ENCODE peak calls at places on chromosomes 4 and X, in four cellular contexts. R is testis, V is prostate gland, A is ovary. C is an unnamed sample.
A peak's percentile ranks its signal among the peaks of the same experiment; 100 is the strongest.

GRCh38 chrX:37976153-37976552 is 30.2 kb upstream of the SYTL5 start:
- DNase-seq in A (no peak), V (no peak), R (no peak), C (no peak)

GRCh38 chr4:147628415-147628814 is 11.2 kb downstream of the TMEM184C start:
- DNase-seq in A (no peak), V (no peak), R (no peak), C (no peak)

GRCh38 chr4:128386761-128387599 is 99.4 kb upstream of the PGRMC2 start:
- DNase-seq in A (peak; percentile 96), R (peak; percentile 84), V (peak; percentile 93), C (peak; percentile 89)

GRCh38 chr4:40681600-40682297 is 52.1 kb upstream of the RBM47 start:
- DNase-seq in A (no peak), R (no peak), V (no peak), C (no peak)

GRCh38 chrX:42530027-42530426 is 247.9 kb downstream of the PPP1R2C start:
- DNase-seq in A (no peak), V (no peak), R (no peak), C (no peak)

GRCh38 chr4:17400696-17401095 is 111.2 kb downstream of the QDPR start:
- DNase-seq in R (no peak), A (no peak), V (no peak), C (no peak)

GRCh38 chr4:118213101-118213500 is 139.7 kb downstream of the PRSS12 start:
- DNase-seq in R (no peak), V (no peak), A (no peak), C (no peak)

GRCh38 chr4:147247577-147247976 is 233.3 kb upstream of the EDNRA start:
- DNase-seq in V (no peak), R (no peak), A (no peak), C (no peak)

GRCh38 chr4:168877779-168878491 is 132.1 kb downstream of the CBR4 start:
- DNase-seq in V (no peak), R (peak; percentile 41), A (no peak), C (peak; percentile 68)

GRCh38 chr4:3115637-3116300 is 41.3 kb downstream of the HTT start:
- DNase-seq in R (peak; percentile 48), A (no peak), V (no peak), C (no peak)

GRCh38 chr4:151227731-151228130 is 49.2 kb upstream of the PRSS48 start:
- DNase-seq in A (peak; percentile 54), V (no peak), R (peak; percentile 61), C (peak; percentile 61)

GRCh38 chr4:54553001-54553400 is 104.8 kb upstream of the KIT start:
- DNase-seq in R (no peak), V (no peak), A (no peak), C (no peak)

GRCh38 chrX:41029332-41029731 is 55.9 kb upstream of the USP9X start:
- DNase-seq in V (no peak), R (no peak), A (no peak), C (no peak)

GRCh38 chrX:47579537-47579936 is 2.7 kb upstream of the TIMP1 start:
- DNase-seq in A (no peak), V (no peak), R (no peak), C (no peak)

GRCh38 chr4:154516320-154516719 is 24.7 kb upstream of the DCHS2 start:
- DNase-seq in R (no peak), A (no peak), V (no peak), C (no peak)

GRCh38 chr4:73345399-73345975 is 58.6 kb upstream of the ALB start:
- DNase-seq in R (no peak), A (no peak), V (no peak), C (no peak)

GRCh38 chr4:142435599-142436235 is 410.4 kb downstream of the INPP4B start:
- DNase-seq in R (no peak), V (no peak), A (no peak), C (no peak)

GRCh38 chrX:69314436-69315348 is 149.4 kb upstream of the PJA1 start:
- DNase-seq in A (no peak), R (no peak), V (peak; percentile 40), C (peak; percentile 41)

GRCh38 chrX:29478336-29479069 is 736.9 kb upstream of the MAGEB2 start:
- DNase-seq in A (no peak), R (peak; percentile 41), V (no peak), C (no peak)

GRCh38 chr4:16116019-16116418 is 32.2 kb upstream of the PROM1 start:
- DNase-seq in A (no peak), V (no peak), R (no peak), C (no peak)

GRCh38 chr4:115505326-115505725 is 391.9 kb upstream of the NDST4 start:
- DNase-seq in R (no peak), A (no peak), V (no peak), C (no peak)

GRCh38 chrX:147917700-147918694 is 6.3 kb downstream of the FMR1 start:
- DNase-seq in V (no peak), A (no peak), R (no peak), C (no peak)

GRCh38 chr4:185139736-185140135 is 3.3 kb upstream of the SLC25A4 start:
- DNase-seq in A (no peak), V (no peak), R (no peak), C (peak; percentile 37)

GRCh38 chrX:134484039-134484438 is 24.1 kb downstream of the HPRT1 start:
- DNase-seq in V (no peak), R (no peak), A (no peak), C (no peak)

GRCh38 chr4:184096561-184097239 is 121.0 kb downstream of the ENPP6 start:
- DNase-seq in V (no peak), A (peak; percentile 56), R (peak; percentile 28), C (no peak)

GRCh38 chr4:77903186-77903585 is 40.6 kb downstream of the MRPL1 start:
- DNase-seq in R (no peak), V (no peak), A (no peak), C (no peak)

GRCh38 chr4:38151870-38152269 is 191.7 kb downstream of the PTTG2 start:
- DNase-seq in V (no peak), A (no peak), R (no peak), C (no peak)

GRCh38 chr4:13599159-13599558 is 28.4 kb downstream of the BOD1L1 start:
- DNase-seq in R (no peak), V (no peak), A (no peak), C (no peak)

GRCh38 chrX:3811331-3812311 is 98.2 kb upstream of the PRKX start:
- DNase-seq in R (no peak), A (peak; percentile 34), V (no peak), C (no peak)

GRCh38 chrX:153065389-153065788 is 6.9 kb upstream of the PNMA6A start:
- DNase-seq in V (no peak), R (no peak), A (no peak), C (no peak)

GRCh38 chr4:3780347-3781171 is 14.4 kb downstream of the ADRA2C start:
- DNase-seq in V (no peak), A (no peak), R (no peak), C (no peak)

GRCh38 chr4:181688416-181688815 is 554.8 kb upstream of the TENM3 start:
- DNase-seq in A (no peak), R (no peak), V (no peak), C (no peak)

GRCh38 chrX:153061732-153062131 is 5.5 kb downstream of the PNMA3 start:
- DNase-seq in R (no peak), A (no peak), V (no peak), C (no peak)

GRCh38 chrX:45803383-45803921 is 602.8 kb upstream of the DIPK2B start:
- DNase-seq in R (no peak), V (no peak), A (no peak), C (no peak)

GRCh38 chr4:36303430-36304137 is 22.2 kb downstream of the DTHD1 start:
- DNase-seq in V (no peak), R (no peak), A (no peak), C (no peak)

GRCh38 chrX:41563881-41564280 is 116.7 kb downstream of the NYX start:
- DNase-seq in R (no peak), A (no peak), V (no peak), C (no peak)

GRCh38 chr4:89006307-89006706 is 50.7 kb downstream of the FAM13A start:
- DNase-seq in R (no peak), V (no peak), A (no peak), C (no peak)

DNA sequence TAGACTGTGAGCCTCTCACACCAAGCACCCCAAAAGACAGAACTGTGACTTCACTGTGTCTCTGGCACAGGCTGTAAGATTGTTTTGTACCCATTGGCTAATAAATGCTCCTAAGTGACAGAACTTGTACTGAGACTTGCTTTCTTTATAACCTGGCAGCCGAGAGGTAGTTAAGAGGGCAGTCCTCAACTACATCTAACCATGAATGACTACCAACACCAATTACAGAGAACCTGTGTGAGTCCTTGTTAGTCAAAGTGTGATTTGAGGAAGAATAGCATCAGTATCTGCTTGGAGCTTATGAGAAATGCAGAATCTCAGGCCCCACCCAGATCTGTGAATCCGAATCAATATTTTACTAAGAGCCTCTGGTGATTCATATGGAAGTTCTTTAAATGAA is 154.0 kb upstream of the FTHL17 start:
- DNase-seq in R (no peak), A (no peak), V (no peak), C (no peak)
- H3K4me1 ChIP-seq in R (no peaks in the 10 kb centered on the region), A (no peaks in the 10 kb centered on the region), V (no peaks in the 10 kb centered on the region), C (no peaks in the 10 kb centered on the region)

DNA sequence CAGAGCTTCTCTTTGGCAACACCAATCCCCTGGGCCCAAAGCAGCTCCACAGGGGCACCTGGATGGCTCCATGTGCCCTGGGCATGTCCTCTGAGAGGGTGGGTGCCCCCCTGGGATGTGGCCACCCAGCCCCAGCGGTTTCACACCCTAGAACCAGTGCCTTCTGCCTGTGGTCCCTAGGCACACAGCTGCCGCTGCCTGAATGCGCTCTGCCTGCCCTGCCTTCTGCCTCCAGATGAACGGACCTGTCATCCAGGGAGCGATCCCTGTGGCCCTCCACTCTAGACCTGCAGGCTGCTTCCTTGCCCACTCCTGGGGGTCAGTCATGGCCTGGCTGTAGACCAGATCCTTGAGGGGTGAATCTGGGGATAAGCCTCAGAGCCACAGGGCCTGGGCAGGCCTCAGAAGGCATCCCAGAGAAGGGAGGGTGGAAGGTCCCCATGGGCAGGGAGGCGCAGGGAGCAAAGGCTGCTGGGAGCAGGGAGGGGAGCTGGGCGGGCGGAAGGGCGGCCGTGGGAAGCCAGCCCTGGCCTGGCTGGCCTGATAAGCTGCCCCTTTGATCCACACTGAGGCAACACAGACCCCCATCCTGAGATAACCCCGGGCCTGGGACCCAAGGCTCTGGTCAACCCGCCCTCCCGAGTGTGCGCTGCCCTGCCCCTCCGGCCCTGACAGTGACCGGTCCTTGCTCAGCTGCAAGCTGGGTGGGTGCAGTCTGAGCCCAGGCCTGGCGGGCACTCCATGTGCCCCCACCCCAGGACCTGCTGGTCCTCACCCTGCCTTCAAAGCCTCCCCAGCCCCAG is 8.1 kb upstream of the FGFR3 start:
- DNase-seq in R (no peak), A (no peak), V (no peak), C (peak; percentile 57)
- H3K4me1 ChIP-seq in R (no peaks in the 10 kb centered on the region), A (no peaks in the 10 kb centered on the region), V (no peaks in the 10 kb centered on the region), C (no peaks in the 10 kb centered on the region)

GRCh38 chr4:8071741-8072140 is 86.9 kb downstream of the ABLIM2 start:
- DNase-seq in R (no peak), V (no peak), A (no peak), C (no peak)
- H3K4me1 ChIP-seq in R (no peaks in the 10 kb centered on the region), V (no peaks in the 10 kb centered on the region), A (no peaks in the 10 kb centered on the region), C (no peaks in the 10 kb centered on the region)

GRCh38 chr4:105630670-105631655 is 77.5 kb downstream of the INTS12 start:
- DNase-seq in R (no peak), V (no peak), A (no peak), C (no peak)
- H3K4me1 ChIP-seq in R (peaks cover 6% of the 10 kb centered on the region), V (peaks cover 7% of the 10 kb centered on the region), A (no peaks in the 10 kb centered on the region), C (peaks cover 19% of the 10 kb centered on the region)